ENCODE peak calls at places on chromosome 2, in seven cellular contexts. D, Z, H, B, J, O and Y are unnamed samples.
A peak's percentile ranks its signal among the peaks of the same experiment; 100 is the strongest.

GRCh38 chr2:54052825-54053718 is 62.3 kb upstream of the ACYP2 start:
- DNase-seq in D (no peak), Z (peak; percentile 20), H (peak; percentile 33), B (no peak), J (no peak), O (no peak), Y (no peak)

GRCh38 chr2:231642631-231643493 is 50.2 kb downstream of the TEX44 start:
- DNase-seq in D (peak; percentile 86), Z (peak; percentile 73), H (peak; percentile 66), B (peak; percentile 30), J (peak; percentile 19), O (peak; percentile 81), Y (no peak)

GRCh38 chr2:101396352-101396717 is 9.0 kb upstream of the CREG2 start:
- DNase-seq in D (no peak), Z (no peak), H (no peak), B (no peak), J (no peak), O (no peak), Y (no peak)

GRCh38 chr2:224876522-224876921 is 160.4 kb upstream of the CCDC195 start:
- DNase-seq in D (no peak), Z (no peak), H (no peak), B (no peak), J (no peak), O (no peak), Y (no peak)

GRCh38 chr2:218465987-218466633 is 47.2 kb downstream of the VIL1 start:
- DNase-seq in D (no peak), Z (no peak), H (peak; percentile 24), B (no peak), J (no peak), O (peak; percentile 2), Y (no peak)

GRCh38 chr2:176001281-176001902 is 675 bp downstream of the LNPK start:
- DNase-seq in D (peak; percentile 24), Z (peak; percentile 47), H (peak; percentile 56), B (peak; percentile 15), J (peak; percentile 12), O (peak; percentile 63), Y (no peak)

GRCh38 chr2:46780801-46781445 is 134.7 kb downstream of the MCFD2 start:
- DNase-seq in D (peak; percentile 45), Z (no peak), H (peak; percentile 8), B (peak; percentile 18), J (peak; percentile 81), O (peak; percentile 82), Y (peak; percentile 21)

GRCh38 chr2:233085839-233086150 is 25.7 kb downstream of the INPP5D start:
- DNase-seq in D (no peak), Z (no peak), H (no peak), B (no peak), J (no peak), O (no peak), Y (no peak)

GRCh38 chr2:11128258-11128951 is 26.9 kb upstream of the SLC66A3 start:
- DNase-seq in D (no peak), Z (no peak), H (no peak), B (no peak), J (no peak), O (no peak), Y (no peak)

GRCh38 chr2:94774851-94775250 is 96.4 kb upstream of the TEKT4 start:
- DNase-seq in D (no peak), Z (no peak), H (no peak), B (no peak), J (no peak), O (no peak), Y (no peak)

GRCh38 chr2:95301876-95302641 is 4.9 kb downstream of the KCNIP3 start:
- DNase-seq in D (no peak), Z (no peak), H (no peak), B (no peak), J (no peak), O (no peak), Y (no peak)

GRCh38 chr2:236824836-236825235 is 255.2 kb downstream of the ACKR3 start:
- DNase-seq in D (no peak), Z (no peak), H (no peak), B (no peak), J (no peak), O (no peak), Y (no peak)

GRCh38 chr2:134365356-134365755 is 111.5 kb downstream of the MGAT5 start:
- DNase-seq in D (no peak), Z (no peak), H (peak; percentile 47), B (no peak), J (peak; percentile 24), O (no peak), Y (no peak)

GRCh38 chr2:16084274-16084673 is 143.9 kb downstream of the MYCN start:
- DNase-seq in D (no peak), Z (no peak), H (no peak), B (no peak), J (no peak), O (no peak), Y (no peak)

GRCh38 chr2:225022188-225022587 is 20.1 kb downstream of the DOCK10 start:
- DNase-seq in D (no peak), Z (no peak), H (no peak), B (no peak), J (no peak), O (no peak), Y (no peak)

GRCh38 chr2:120959426-120959825 is 223.8 kb downstream of the GLI2 start:
- DNase-seq in D (peak; percentile 41), Z (no peak), H (no peak), B (no peak), J (no peak), O (no peak), Y (no peak)

GRCh38 chr2:120957905-120958304 is 222.2 kb downstream of the GLI2 start:
- DNase-seq in D (peak; percentile 76), Z (no peak), H (no peak), B (no peak), J (no peak), O (no peak), Y (no peak)

GRCh38 chr2:120956486-120957156 is 221.0 kb downstream of the GLI2 start:
- DNase-seq in D (no peak), Z (no peak), H (no peak), B (no peak), J (peak; percentile 24), O (no peak), Y (no peak)

GRCh38 chr2:120960994-120961393 is 225.3 kb downstream of the GLI2 start:
- DNase-seq in D (no peak), Z (no peak), H (no peak), B (no peak), J (no peak), O (no peak), Y (no peak)

GRCh38 chr2:120958623-120959366 is 223.1 kb downstream of the GLI2 start:
- DNase-seq in D (no peak), Z (no peak), H (peak; percentile 16), B (peak; percentile 68), J (peak; percentile 88), O (no peak), Y (no peak)
- TF ChIP-seq CTCF in D (no peak), Z (no peak), H (peak; percentile 58), B (peak; percentile 48), J (peak; percentile 62), O (peak; percentile 41), Y (peak; percentile 21)

GRCh38 chr2:70959271-70959761 is 19.1 kb upstream of the ANKRD53 start:
- DNase-seq in D (no peak), Z (no peak), H (no peak), B (no peak), J (no peak), O (no peak), Y (no peak)

GRCh38 chr2:70958759-70959158 is 19.7 kb upstream of the ANKRD53 start:
- DNase-seq in D (no peak), Z (no peak), H (no peak), B (no peak), J (no peak), O (no peak), Y (no peak)

GRCh38 chr2:70961648-70961994 is 16.8 kb upstream of the ANKRD53 start:
- DNase-seq in D (no peak), Z (no peak), H (no peak), B (no peak), J (no peak), O (no peak), Y (no peak)

GRCh38 chr2:70960833-70961647 is 17.4 kb upstream of the ANKRD53 start:
- DNase-seq in D (no peak), Z (no peak), H (no peak), B (no peak), J (no peak), O (no peak), Y (no peak)

GRCh38 chr2:70959851-70960832 is 18.3 kb upstream of the ANKRD53 start:
- DNase-seq in D (no peak), Z (no peak), H (no peak), B (no peak), J (peak; percentile 72), O (no peak), Y (no peak)
- TF ChIP-seq CTCF in D (no peak), Z (no peak), H (peak; percentile 68), B (peak; percentile 44), J (peak; percentile 80), O (no peak), Y (no peak)

GRCh38 chr2:216149741-216150140 is 40.6 kb downstream of the XRCC5 start:
- DNase-seq in D (no peak), Z (no peak), H (no peak), B (no peak), J (no peak), O (no peak), Y (no peak)

GRCh38 chr2:216147172-216148131 is 38.3 kb downstream of the XRCC5 start:
- DNase-seq in D (no peak), Z (no peak), H (no peak), B (no peak), J (no peak), O (no peak), Y (no peak)

GRCh38 chr2:216148983-216149382 is 39.8 kb downstream of the XRCC5 start:
- DNase-seq in D (no peak), Z (no peak), H (no peak), B (no peak), J (no peak), O (no peak), Y (no peak)

GRCh38 chr2:216155954-216156353 is 46.8 kb downstream of the XRCC5 start:
- DNase-seq in D (no peak), Z (no peak), H (no peak), B (no peak), J (no peak), O (no peak), Y (no peak)

GRCh38 chr2:216151313-216152030 is 42.3 kb downstream of the XRCC5 start:
- DNase-seq in D (no peak), Z (no peak), H (no peak), B (no peak), J (no peak), O (no peak), Y (no peak)
- TF ChIP-seq CTCF in D (peak; percentile 11), Z (no peak), H (no peak), B (no peak), J (no peak), O (peak; percentile 8), Y (no peak)

DNA sequence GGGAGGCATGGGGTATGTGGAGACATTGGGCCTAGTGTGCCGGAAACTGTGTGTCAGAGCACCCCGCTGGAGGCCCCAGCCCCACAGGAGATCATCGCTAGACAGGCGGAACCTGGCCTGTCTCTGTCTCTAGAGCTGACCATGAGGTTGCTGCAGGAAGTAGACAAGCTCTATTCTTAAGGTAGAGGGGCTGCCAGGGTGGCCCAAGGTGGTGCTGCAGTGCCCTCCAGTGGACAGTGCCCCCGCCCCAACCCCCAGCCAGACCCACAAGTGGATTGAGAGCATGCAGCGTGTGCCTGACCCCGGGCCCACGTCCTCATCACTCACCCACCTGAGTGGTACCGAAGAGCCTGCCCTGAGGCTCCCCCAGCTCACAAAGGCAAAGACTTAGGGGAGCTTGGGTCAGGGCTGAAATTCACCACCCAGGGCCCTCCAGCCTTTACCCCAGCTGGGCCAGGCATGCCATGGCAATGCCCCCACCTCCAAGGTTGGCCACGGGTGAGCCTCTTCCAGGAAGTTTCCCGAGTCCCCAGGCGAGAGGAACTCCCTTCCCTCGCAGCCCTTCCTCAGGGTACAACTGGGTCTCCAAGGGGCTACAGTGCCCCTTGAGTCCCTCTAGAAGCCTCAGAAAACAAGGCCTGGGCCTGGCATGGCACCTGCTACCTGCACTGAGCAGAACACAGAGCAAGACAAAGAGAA is 155.0 kb downstream of the TTC32 start:
- DNase-seq in D (no peak), Z (no peak), H (peak; percentile 17), B (peak; percentile 80), J (peak; percentile 79), O (peak; percentile 70), Y (peak; percentile 53)
- TF ChIP-seq CTCF in D (peak; percentile 47), Z (no peak), H (peak; percentile 52), B (peak; percentile 51), J (peak; percentile 30), O (peak; percentile 47), Y (peak; percentile 70)